ENCODE peak calls at places on chromosomes 16 and 17, in eight cellular contexts. Y, P, K, L, N, S, B and W are unnamed samples.

GRCh38 chr17:38797091-38797490 is 2.3 kb downstream of the PIP4K2B start:
- DNase-seq in Y (no peak), B (no peak), L (peak; percentile 17), P (no peak), N (peak; percentile 12), S (no peak), K (no peak), W (no peak)

GRCh38 chr17:42879596-42879985 is 21.0 kb upstream of the G6PC1 start:
- DNase-seq in B (no peak), S (no peak), P (no peak), L (peak; percentile 70), Y (no peak), N (no peak), K (no peak), W (no peak)

GRCh38 chr17:10059684-10060211 is 138.7 kb downstream of the GAS7 start:
- DNase-seq in B (no peak), P (peak; percentile 76), N (peak; percentile 53), Y (no peak), L (no peak), K (no peak), S (no peak), W (no peak)

GRCh38 chr16:79697562-79698112 is 97.1 kb upstream of the MAF start:
- DNase-seq in N (no peak), P (no peak), K (no peak), L (no peak), S (no peak), B (no peak), Y (no peak), W (no peak)

GRCh38 chr17:16442141-16442540 is 26.8 kb downstream of the TRPV2 start:
- DNase-seq in L (no peak), K (peak; percentile 45), P (no peak), N (peak; percentile 49), B (no peak), S (no peak), Y (no peak), W (no peak)

GRCh38 chr17:10286324-10286723 is 86.5 kb downstream of the MYH13 start:
- DNase-seq in N (no peak), B (no peak), Y (no peak), P (no peak), K (no peak), L (no peak), S (no peak), W (peak; percentile 35)

GRCh38 chr16:67237396-67238277 is 9.6 kb downstream of the FHOD1 start:
- DNase-seq in P (peak; percentile 45), L (no peak), B (no peak), S (no peak), K (no peak), Y (no peak), N (no peak), W (no peak)

GRCh38 chr16:5011637-5012036 is 22.1 kb downstream of the NAGPA start:
- DNase-seq in L (no peak), B (no peak), N (no peak), S (no peak), Y (no peak), P (no peak), K (no peak), W (no peak)

GRCh38 chr17:53150101-53150698 is 672.5 kb upstream of the KIF2B start:
- DNase-seq in P (no peak), N (no peak), L (no peak), B (no peak), Y (no peak), S (no peak), K (no peak), W (no peak)

GRCh38 chr16:62363451-62363850 is 327.2 kb upstream of the CDH8 start:
- DNase-seq in S (no peak), P (no peak), N (no peak), B (no peak), K (peak; percentile 32), L (no peak), Y (no peak), W (no peak)

GRCh38 chr17:34368455-34369195 is 5.6 kb upstream of the CCL1 start:
- DNase-seq in K (no peak), L (no peak), P (no peak), S (no peak), Y (no peak), B (no peak), N (no peak), W (no peak)

GRCh38 chr17:79104898-79105600 is 30.4 kb downstream of the ENGASE start:
- DNase-seq in N (no peak), B (no peak), S (no peak), P (no peak), Y (no peak), K (no peak), L (no peak), W (no peak)

GRCh38 chr16:71883193-71883848 is 661 bp downstream of the ZNF821 start:
- DNase-seq in S (no peak), L (no peak), B (no peak), Y (no peak), N (peak; percentile 13), P (peak; percentile 60), K (peak; percentile 82), W (peak; percentile 47)

GRCh38 chr17:17661834-17662233 is 19.4 kb upstream of the RAI1 start:
- DNase-seq in N (no peak), K (no peak), L (no peak), S (no peak), Y (no peak), P (no peak), B (no peak), W (no peak)
- TF ChIP-seq CTCF in N (no peak), K (peak; percentile 69), L (peak; percentile 62), S (no peak), Y (peak; percentile 17), P (no peak), B (no peak), W (peak; percentile 67)

DNA sequence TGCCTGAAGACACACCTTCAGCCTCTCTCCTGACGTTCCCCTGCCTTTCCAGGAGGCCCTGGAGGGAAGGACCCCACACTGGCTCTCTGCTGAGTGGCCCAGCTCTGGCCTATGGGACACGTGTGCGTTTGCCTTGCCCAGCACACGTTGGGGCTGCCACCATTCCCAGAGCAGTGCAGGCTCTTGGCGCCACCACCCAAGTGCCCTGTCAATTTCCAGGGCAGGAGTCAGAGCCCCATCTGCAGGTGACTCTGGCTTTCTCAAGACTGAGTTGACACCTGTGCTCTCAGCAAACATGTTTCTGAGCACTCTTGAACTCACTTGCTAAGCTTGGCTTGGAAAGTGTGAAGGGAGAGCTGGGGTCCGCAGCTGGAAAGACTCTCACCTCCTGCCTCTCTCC is 4.7 kb upstream of the IRF8 start:
- DNase-seq in B (no peak), L (no peak), Y (no peak), P (no peak), K (peak; percentile 71), S (no peak), N (no peak), W (no peak)
- TF ChIP-seq CTCF in B (no peak), L (no peak), Y (peak; percentile 9), P (no peak), K (peak; percentile 52), S (no peak), N (no peak), W (no peak)

GRCh38 chr17:22703786-22704441 is 1011.6 kb downstream of the KCNJ18 start:
- DNase-seq in Y (peak; percentile 31), L (no peak), N (no peak), P (no peak), K (no peak), S (no peak), B (no peak), W (no peak)
- TF ChIP-seq CTCF in Y (peak; percentile 25), L (peak; percentile 40), N (no peak), P (no peak), K (no peak), S (no peak), B (no peak), W (no peak)

GRCh38 chr17:5023588-5024147 is 11.6 kb downstream of the SLC52A1 start:
- DNase-seq in K (no peak), L (no peak), S (no peak), Y (no peak), N (no peak), B (no peak), P (no peak), W (no peak)

GRCh38 chr17:5020502-5021023 is 14.7 kb downstream of the SLC52A1 start:
- DNase-seq in L (no peak), P (no peak), S (no peak), K (no peak), N (no peak), B (no peak), Y (no peak), W (no peak)

GRCh38 chr17:5024604-5025003 is 10.6 kb downstream of the SLC52A1 start:
- DNase-seq in S (no peak), B (no peak), K (no peak), L (no peak), P (no peak), N (no peak), Y (no peak), W (no peak)

GRCh38 chr17:5022171-5022711 is 13.0 kb downstream of the SLC52A1 start:
- DNase-seq in L (no peak), Y (no peak), K (no peak), B (no peak), N (no peak), P (no peak), S (no peak), W (no peak)

GRCh38 chr17:5019475-5019956 is 15.7 kb downstream of the SLC52A1 start:
- DNase-seq in S (no peak), N (no peak), P (no peak), L (no peak), Y (peak; percentile 43), K (no peak), B (no peak), W (no peak)
- TF ChIP-seq CTCF in S (no peak), N (no peak), P (no peak), L (peak; percentile 42), Y (peak; percentile 9), K (peak; percentile 55), B (no peak), W (no peak)

GRCh38 chr17:49365667-49366066 is 3.6 kb upstream of the ZNF652 start:
- DNase-seq in N (no peak), P (no peak), L (peak; percentile 30), S (no peak), Y (peak; percentile 66), B (peak; percentile 57), K (peak; percentile 76), W (peak; percentile 14)
- TF ChIP-seq CTCF in N (peak; percentile 10), P (no peak), L (peak; percentile 36), S (no peak), Y (no peak), B (peak; percentile 22), K (peak; percentile 56), W (no peak)

DNA sequence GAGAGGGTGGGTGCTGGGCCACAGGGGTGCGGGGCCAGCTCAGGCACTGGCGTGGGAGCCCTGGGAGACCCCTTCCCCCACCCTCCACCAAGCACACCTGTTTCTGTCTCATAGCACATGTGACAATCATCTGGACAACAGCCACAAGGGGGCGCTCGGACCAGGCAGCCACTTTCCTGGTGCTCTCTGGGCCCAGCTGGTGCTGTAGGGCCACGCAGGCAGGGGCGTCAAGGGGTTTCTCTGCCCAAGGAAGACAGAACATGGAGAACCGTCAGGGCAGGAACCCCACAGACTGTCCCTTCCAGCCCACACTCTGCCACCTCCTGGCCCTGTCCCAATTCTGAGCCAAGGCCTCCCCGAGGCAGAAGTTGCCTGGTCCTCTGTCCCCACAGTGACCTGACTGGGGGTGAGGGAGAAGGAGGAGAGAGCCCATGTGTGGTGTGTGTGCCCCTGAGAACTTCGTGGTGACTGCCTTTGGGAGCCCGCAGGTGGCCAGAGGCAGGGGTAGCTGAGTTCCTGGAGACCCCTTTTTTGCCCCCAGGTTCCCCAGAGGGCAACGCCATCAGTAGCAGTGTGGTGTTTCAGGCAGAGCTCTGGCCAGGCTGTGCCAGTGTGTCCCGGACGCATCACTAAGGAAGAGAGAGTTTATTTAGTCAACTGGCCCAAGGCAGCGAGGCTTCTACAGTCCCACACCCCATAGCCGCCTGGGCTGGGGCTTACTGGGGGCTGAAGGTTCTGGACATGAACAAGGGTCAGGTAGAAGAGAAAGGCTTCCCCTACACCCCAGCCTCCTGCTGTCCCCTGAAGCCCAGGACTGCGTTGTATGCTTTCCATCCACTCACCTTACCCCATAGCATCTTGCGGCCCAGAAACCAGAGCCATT is 3.1 kb upstream of the SETD6 start:
- DNase-seq in S (peak; percentile 81), B (peak; percentile 79), P (peak; percentile 91), K (peak; percentile 91), N (peak; percentile 61), Y (peak; percentile 44), L (peak; percentile 53), W (peak; percentile 87)
- TF ChIP-seq CTCF in S (no peak), B (peak; percentile 71), P (peak; percentile 71), K (peak; percentile 90), N (peak; percentile 64), Y (peak; percentile 85), L (peak; percentile 97), W (peak; percentile 78)